ENCODE peak calls at places on chromosome 22, in seven cellular contexts. G is H1, S is IMR-90, X is neuronal stem cell, U is H9, P is mesendoderm, T is mesenchymal stem cell. V is an unnamed sample.

GRCh38 chr22:27880778-27881394 is 38.2 kb downstream of the PITPNB start:
- DNase-seq in X (peak; percentile 63), T (peak; percentile 83), P (peak; percentile 75), S (peak; percentile 86), U (no peak), G (no peak), V (peak; percentile 87)

GRCh38 chr22:42820075-42820763 is 36.9 kb downstream of the ARFGAP3 start:
- DNase-seq in G (no peak), P (peak; percentile 37), T (peak; percentile 79), X (no peak), S (peak; percentile 93), U (no peak), V (peak; percentile 73)

GRCh38 chr22:33539902-33540751 is 380.1 kb downstream of the LARGE1 start:
- DNase-seq in G (no peak), T (no peak), U (no peak), P (no peak), X (no peak), S (peak; percentile 5), V (no peak)

GRCh38 chr22:31272522-31273446 is 19.5 kb downstream of the PIK3IP1 start:
- DNase-seq in X (peak; percentile 52), T (peak; percentile 75), U (peak; percentile 75), P (peak; percentile 93), G (peak; percentile 77), S (peak; percentile 67), V (peak; percentile 95)

GRCh38 chr22:33013051-33013450 is 45.1 kb downstream of the SYN3 start:
- DNase-seq in G (no peak), X (no peak), U (no peak), T (no peak), P (no peak), S (no peak), V (no peak)

GRCh38 chr22:48897959-48898358 is 929.7 kb downstream of the BRD1 start:
- DNase-seq in U (peak; percentile 17), G (no peak), X (no peak), P (no peak), S (no peak), T (no peak), V (no peak)

GRCh38 chr22:49307870-49308269 is 519.8 kb downstream of the BRD1 start:
- DNase-seq in S (no peak), T (no peak), U (peak; percentile 20), G (peak; percentile 33), P (no peak), X (no peak), V (no peak)

GRCh38 chr22:40714514-40714966 is 35.3 kb downstream of the MCHR1 start:
- DNase-seq in X (peak; percentile 91), G (peak; percentile 72), S (peak; percentile 68), T (peak; percentile 63), P (peak; percentile 73), U (peak; percentile 75), V (no peak)

GRCh38 chr22:39308614-39309363 is 10.6 kb downstream of the RPL3 start:
- DNase-seq in P (peak; percentile 86), S (peak; percentile 96), U (peak; percentile 43), T (peak; percentile 95), X (no peak), G (no peak), V (peak; percentile 92)

GRCh38 chr22:44219101-44219870 is 38.6 kb downstream of the PARVG start:
- DNase-seq in S (no peak), P (no peak), T (no peak), X (no peak), G (peak; percentile 43), U (no peak), V (no peak)

GRCh38 chr22:38345782-38346181 is 28.5 kb upstream of the CSNK1E start:
- DNase-seq in G (peak; percentile 35), S (no peak), X (no peak), P (no peak), T (no peak), U (no peak), V (no peak)

GRCh38 chr22:30400159-30400558 is 3.3 kb downstream of the SEC14L2 start:
- DNase-seq in U (no peak), S (no peak), T (no peak), G (no peak), P (no peak), X (no peak), V (peak; percentile 15)

GRCh38 chr22:43867839-43868652 is 5.7 kb upstream of the SULT4A1 start:
- DNase-seq in X (peak; percentile 84), S (peak; percentile 73), P (peak; percentile 90), G (peak; percentile 93), T (peak; percentile 70), U (peak; percentile 89), V (peak; percentile 62)

GRCh38 chr22:49996532-49997220 is 15.9 kb downstream of the IL17REL start:
- DNase-seq in X (no peak), U (no peak), S (no peak), G (no peak), P (no peak), T (no peak), V (no peak)

GRCh38 chr22:46687045-46687444 is 51.0 kb downstream of the CERK start:
- DNase-seq in P (no peak), S (no peak), X (no peak), T (no peak), U (no peak), G (no peak), V (no peak)

GRCh38 chr22:49525776-49526535 is 301.7 kb downstream of the BRD1 start:
- DNase-seq in X (no peak), U (no peak), T (no peak), S (no peak), G (no peak), P (no peak), V (no peak)

GRCh38 chr22:35544189-35544588 is 3.6 kb downstream of the RASD2 start:
- DNase-seq in X (no peak), P (no peak), G (no peak), T (no peak), U (no peak), S (no peak), V (no peak)

GRCh38 chr22:46072981-46073682 is 77.2 kb upstream of the PPARA start:
- DNase-seq in X (no peak), S (no peak), T (peak; percentile 7), P (no peak), U (no peak), G (no peak), V (no peak)

GRCh38 chr22:32777997-32778396 is 23.5 kb upstream of the TIMP3 start:
- DNase-seq in U (no peak), S (no peak), P (peak; percentile 40), T (no peak), X (no peak), G (no peak), V (peak; percentile 23)

GRCh38 chr22:27800250-27801131 is 1.1 kb downstream of the MN1 start:
- DNase-seq in S (no peak), U (no peak), P (no peak), G (no peak), T (peak; percentile 34), X (peak; percentile 59), V (no peak)

GRCh38 chr22:34105461-34106062 is 185.3 kb upstream of the LARGE1 start:
- DNase-seq in G (peak; percentile 91), P (peak; percentile 82), S (no peak), X (peak; percentile 62), U (peak; percentile 85), T (no peak), V (peak; percentile 1)

GRCh38 chr22:17773606-17774205 is 563 bp downstream of the BID start:
- DNase-seq in S (peak; percentile 28), T (peak; percentile 46), U (peak; percentile 78), G (peak; percentile 81), P (peak; percentile 76), X (peak; percentile 67), V (peak; percentile 52)

DNA sequence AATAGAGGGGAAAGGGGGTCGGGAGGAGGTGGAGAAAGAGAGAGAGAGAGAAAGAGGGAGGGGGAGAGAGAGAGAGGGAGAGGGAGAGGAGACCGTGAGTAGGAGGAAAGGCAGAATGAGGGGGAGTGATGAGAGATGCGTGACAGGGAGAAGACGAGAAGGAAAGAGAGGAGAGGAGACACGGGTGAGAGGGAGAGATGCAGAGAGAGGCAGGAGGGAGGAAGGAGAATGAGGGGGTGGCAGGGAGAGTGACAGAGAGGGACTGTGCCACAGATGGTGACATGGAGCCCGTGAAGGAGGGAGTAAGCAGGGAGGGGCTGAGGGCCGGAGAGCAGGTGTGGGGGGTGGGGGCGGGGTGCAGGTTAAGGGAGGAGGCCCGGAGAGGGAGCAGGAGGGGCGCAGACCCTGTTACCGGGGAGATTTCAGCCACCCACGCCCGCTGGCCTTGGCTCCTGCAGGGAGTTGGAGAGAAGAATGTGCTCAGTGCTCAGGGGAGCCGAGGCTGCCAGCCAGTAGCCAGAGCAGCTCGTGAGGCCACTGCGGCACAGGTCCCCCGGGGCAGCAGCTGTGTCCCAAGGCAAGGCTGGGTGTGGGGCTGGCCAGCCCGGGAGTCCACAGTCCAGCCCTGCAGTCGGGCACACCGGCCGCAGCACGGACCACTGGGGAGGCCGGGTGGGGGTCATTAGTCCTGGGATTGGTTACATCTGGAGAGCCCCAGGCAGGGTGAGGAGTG is at the start of gene SSTR3:
- DNase-seq in P (no peak), X (peak; percentile 32), U (peak; percentile 64), G (peak; percentile 62), T (no peak), S (no peak), V (no peak)
- H4K8ac ChIP-seq in P (no peak within 1 kb of the TSS), X (no peak within 1 kb of the TSS), U (no peak within 1 kb of the TSS), G (peak within 1 kb of the TSS; percentile 36), T (peak within 1 kb of the TSS; percentile 55), S (no peak within 1 kb of the TSS), V (no peak within 1 kb of the TSS)

DNA sequence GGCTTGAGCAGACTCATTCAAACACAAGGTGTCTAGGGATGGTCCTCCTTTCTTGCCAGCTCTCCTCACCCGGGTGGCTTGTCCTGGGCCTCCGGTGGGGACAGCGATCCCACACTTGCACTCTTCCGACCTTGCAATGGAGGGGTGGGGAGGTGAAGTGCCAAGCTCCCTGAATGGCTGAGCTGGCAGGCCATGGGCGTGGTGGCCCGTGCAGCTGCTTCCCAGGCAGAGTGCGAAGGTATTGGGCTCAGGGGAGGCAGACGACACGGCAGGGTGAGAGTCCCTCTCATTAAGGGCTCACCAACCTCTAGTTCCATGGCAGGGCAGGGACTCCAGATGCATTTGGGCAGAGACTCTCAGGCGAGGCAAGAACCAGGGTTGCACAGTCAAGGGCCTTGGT is 11.0 kb upstream of the RASL10A start:
- DNase-seq in X (no peak), T (no peak), S (no peak), G (no peak), U (no peak), P (no peak), V (no peak)
- H3K27ac ChIP-seq in X (no peak overlapping the region), T (no peak overlapping the region), S (no peak overlapping the region), G (no peak overlapping the region), U (no peak overlapping the region), P (no peak overlapping the region), V (no peak overlapping the region)

DNA sequence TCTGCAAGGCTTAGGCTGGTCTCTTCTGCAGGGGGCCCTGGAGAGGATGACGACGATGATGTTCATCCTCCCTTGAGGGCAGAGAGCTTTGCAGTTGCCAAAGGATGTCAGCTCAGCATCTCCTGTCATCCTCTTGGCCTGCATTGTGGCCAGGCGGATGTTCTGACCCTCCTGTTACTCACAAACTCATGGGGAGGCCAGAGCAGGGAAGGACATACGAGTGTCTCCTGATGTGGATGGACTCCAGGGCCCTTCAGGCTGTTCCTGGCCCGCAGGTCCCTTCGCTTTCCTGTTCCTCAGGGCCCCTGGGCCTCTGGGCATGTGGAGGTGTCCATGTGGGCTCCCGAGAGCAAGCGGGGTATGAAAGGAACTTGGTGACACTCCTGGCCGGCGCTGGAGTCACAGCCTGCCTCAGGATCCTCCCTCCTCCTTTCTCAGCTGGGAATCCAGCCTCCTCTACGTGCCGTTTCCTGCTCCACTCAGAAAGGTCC is 8.5 kb downstream of the ADORA2A start:
- DNase-seq in U (no peak), P (no peak), G (no peak), T (no peak), X (no peak), S (peak; percentile 39), V (peak; percentile 74)
- H3K9ac ChIP-seq in U (no peak overlapping the region), P (no peak overlapping the region), G (no peak overlapping the region), T (peak overlapping the region; percentile 83), X (no peak overlapping the region), S (no peak overlapping the region), V (no peak overlapping the region)

GRCh38 chr22:20776624-20777405 is 2.9 kb downstream of the SERPIND1 start:
- DNase-seq in X (no peak), P (no peak), G (no peak), T (no peak), S (no peak), U (no peak), V (no peak)
- H4K8ac ChIP-seq in X (no peak overlapping the region), P (no peak overlapping the region), G (no peak overlapping the region), T (no peak overlapping the region), S (no peak overlapping the region), U (no peak overlapping the region), V (no peak overlapping the region)